ENCODE peak calls at places on chromosomes 16 and 17, in ten cellular contexts. G is tibial nerve; E is CD8-positive, alpha-beta memory T cell; T is endodermal cell; K is sigmoid colon; L is ascending aorta; I is ovary; W is cardiac muscle cell; U is bronchial epithelial cell; N is heart right ventricle. C is an unnamed sample.

GRCh38 chr16:57251352-57251751 is 6.3 kb downstream of the ARL2BP start:
- DNase-seq in U (no peak), I (no peak), K (no peak), T (no peak), L (no peak), G (no peak), E (no peak), N (no peak), W (no peak), C (no peak)

GRCh38 chr16:85389679-85390470 is 223.2 kb upstream of the GSE1 start:
- DNase-seq in G (peak; percentile 4), K (peak; percentile 67), T (no peak), E (no peak), U (no peak), I (peak; percentile 23), L (no peak), W (no peak), N (no peak), C (no peak)

GRCh38 chr17:57451126-57451690 is 194.9 kb downstream of the MSI2 start:
- DNase-seq in E (no peak), U (no peak), L (no peak), T (no peak), N (no peak), K (no peak), I (no peak), G (no peak), W (no peak), C (no peak)

GRCh38 chr16:22189473-22190168 is 16.5 kb upstream of the EEF2K start:
- DNase-seq in I (peak; percentile 73), K (peak; percentile 86), W (peak; percentile 56), L (peak; percentile 34), G (peak; percentile 48), N (peak; percentile 76), U (peak; percentile 47), T (peak; percentile 70), E (peak; percentile 97), C (peak; percentile 92)

GRCh38 chr17:82367724-82368524 is 3.6 kb upstream of the UTS2R start:
- DNase-seq in N (no peak), I (no peak), T (peak; percentile 87), E (no peak), K (no peak), W (no peak), L (no peak), G (no peak), U (no peak), C (no peak)

GRCh38 chr16:89047331-89048086 is 46.1 kb upstream of the ACSF3 start:
- DNase-seq in K (no peak), N (no peak), W (no peak), G (no peak), U (no peak), T (no peak), I (no peak), L (no peak), E (no peak), C (no peak)

GRCh38 chr17:58865301-58865700 is 109.6 kb downstream of the PPM1E start:
- DNase-seq in N (no peak), I (no peak), E (no peak), W (no peak), U (no peak), L (no peak), G (no peak), T (no peak), K (no peak), C (no peak)

GRCh38 chr17:7839199-7839889 is 5.3 kb downstream of the KDM6B start:
- DNase-seq in G (no peak), W (no peak), N (no peak), T (peak; percentile 59), U (peak; percentile 74), L (no peak), K (peak; percentile 61), E (peak; percentile 36), I (peak; percentile 37), C (no peak)

GRCh38 chr17:64129765-64130558 is at the start of gene ERN1:
- DNase-seq in N (peak; percentile 92), L (peak; percentile 73), T (peak; percentile 99), G (peak; percentile 88), K (peak; percentile 97), W (peak; percentile 98), U (peak; percentile 75), E (peak; percentile 88), I (peak; percentile 95), C (peak; percentile 90)

GRCh38 chr17:63066158-63066808 is 100.2 kb downstream of the TANC2 start:
- DNase-seq in U (no peak), L (no peak), G (no peak), K (peak; percentile 60), T (no peak), W (no peak), E (no peak), I (no peak), N (no peak), C (no peak)

DNA sequence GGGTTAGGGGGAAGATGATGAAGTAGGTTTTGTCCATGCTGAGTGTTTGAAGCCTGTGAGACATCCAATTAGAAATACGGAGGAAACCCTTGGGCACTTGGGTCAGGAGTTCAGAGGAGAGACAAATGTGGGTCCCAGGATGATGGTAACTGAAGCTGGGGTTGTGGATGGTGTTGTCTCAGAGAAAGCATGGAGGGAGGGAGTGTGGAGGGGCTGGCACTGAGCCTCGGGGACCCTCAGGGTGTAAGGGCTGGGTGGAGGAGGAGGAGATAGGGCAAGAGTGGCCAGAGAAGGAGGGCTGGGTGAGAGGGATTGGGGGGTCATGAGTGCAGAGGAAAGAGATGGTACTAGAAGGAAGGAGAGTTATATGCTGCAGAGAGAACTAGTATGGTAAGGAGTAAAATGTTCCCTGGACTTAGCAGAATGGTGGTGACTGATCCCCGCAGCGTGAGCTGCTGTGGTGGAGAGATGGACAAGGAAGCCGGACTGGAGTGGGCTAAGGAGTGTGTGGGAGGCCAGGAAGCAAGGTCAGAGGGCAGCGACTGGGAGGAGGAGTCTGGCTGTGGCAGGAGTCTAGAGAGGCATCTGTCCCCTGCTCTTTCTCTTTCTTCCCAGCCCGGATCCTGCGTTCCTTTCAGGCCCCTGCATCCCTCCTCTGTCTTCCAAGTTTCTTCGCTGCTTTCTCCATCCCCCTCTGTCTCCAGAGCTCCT is 3.8 kb upstream of the COL1A1 start:
- DNase-seq in I (peak; percentile 70), G (peak; percentile 9), W (peak; percentile 72), K (peak; percentile 67), N (peak; percentile 60), T (no peak), L (no peak), U (no peak), E (no peak), C (no peak)
- H3K27me3 ChIP-seq in I (no peaks in the 10 kb centered on the region), G (peaks cover 7% of the 10 kb centered on the region), W (peaks cover 11% of the 10 kb centered on the region), K (no peaks in the 10 kb centered on the region), N (peaks cover 59% of the 10 kb centered on the region), T (peaks cover 23% of the 10 kb centered on the region), L (no peaks in the 10 kb centered on the region), U (peaks cover 3% of the 10 kb centered on the region), E (peaks cover 21% of the 10 kb centered on the region), C (peaks cover 38% of the 10 kb centered on the region)

DNA sequence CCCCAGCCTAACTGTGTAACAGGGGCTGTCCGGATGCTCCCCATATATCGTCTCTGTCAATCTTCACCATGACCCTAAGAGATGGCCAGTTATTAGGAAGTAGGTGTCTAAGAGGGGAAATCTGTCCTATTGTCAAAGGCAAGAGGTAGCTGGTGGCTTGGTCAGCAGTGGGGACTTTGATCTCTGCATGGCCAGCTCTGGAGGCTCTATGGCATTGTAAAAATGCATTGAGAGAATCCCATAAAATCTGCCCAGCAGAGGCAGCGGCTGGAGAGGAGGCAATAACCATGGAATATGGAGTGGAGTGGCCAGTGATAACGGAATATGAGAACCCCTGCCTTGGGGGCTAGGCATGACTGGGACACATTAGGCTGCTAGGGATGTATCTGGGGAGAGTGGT is 88.8 kb downstream of the MRM1 start:
- DNase-seq in U (no peak), T (no peak), E (no peak), W (no peak), K (no peak), L (no peak), I (no peak), G (no peak), N (no peak), C (no peak)
- H3K27me3 ChIP-seq in U (peaks cover 5% of the 10 kb centered on the region), T (no peaks in the 10 kb centered on the region), E (no peaks in the 10 kb centered on the region), W (no peaks in the 10 kb centered on the region), K (peaks cover 4% of the 10 kb centered on the region), L (no peaks in the 10 kb centered on the region), I (no peaks in the 10 kb centered on the region), G (no peaks in the 10 kb centered on the region), N (peaks cover 7% of the 10 kb centered on the region), C (no peaks in the 10 kb centered on the region)

GRCh38 chr16:73067671-73068545 is 20.0 kb upstream of the ZFHX3 start:
- DNase-seq in E (no peak), I (no peak), K (peak; percentile 58), U (no peak), W (no peak), L (no peak), T (peak; percentile 19), N (no peak), G (no peak), C (no peak)

GRCh38 chr16:73065617-73066313 is 17.8 kb upstream of the ZFHX3 start:
- DNase-seq in U (no peak), N (no peak), K (peak; percentile 79), G (peak; percentile 50), T (peak; percentile 73), W (peak; percentile 42), E (no peak), I (peak; percentile 26), L (no peak), C (no peak)

GRCh38 chr16:73066927-73067670 is 19.2 kb upstream of the ZFHX3 start:
- DNase-seq in G (no peak), K (peak; percentile 70), I (no peak), N (no peak), L (no peak), T (peak; percentile 69), U (peak; percentile 45), W (peak; percentile 67), E (no peak), C (no peak)

GRCh38 chr16:73064996-73065349 is 17.0 kb upstream of the ZFHX3 start:
- DNase-seq in L (no peak), T (no peak), K (peak; percentile 74), G (no peak), I (no peak), W (no peak), N (no peak), U (no peak), E (no peak), C (no peak)

DNA sequence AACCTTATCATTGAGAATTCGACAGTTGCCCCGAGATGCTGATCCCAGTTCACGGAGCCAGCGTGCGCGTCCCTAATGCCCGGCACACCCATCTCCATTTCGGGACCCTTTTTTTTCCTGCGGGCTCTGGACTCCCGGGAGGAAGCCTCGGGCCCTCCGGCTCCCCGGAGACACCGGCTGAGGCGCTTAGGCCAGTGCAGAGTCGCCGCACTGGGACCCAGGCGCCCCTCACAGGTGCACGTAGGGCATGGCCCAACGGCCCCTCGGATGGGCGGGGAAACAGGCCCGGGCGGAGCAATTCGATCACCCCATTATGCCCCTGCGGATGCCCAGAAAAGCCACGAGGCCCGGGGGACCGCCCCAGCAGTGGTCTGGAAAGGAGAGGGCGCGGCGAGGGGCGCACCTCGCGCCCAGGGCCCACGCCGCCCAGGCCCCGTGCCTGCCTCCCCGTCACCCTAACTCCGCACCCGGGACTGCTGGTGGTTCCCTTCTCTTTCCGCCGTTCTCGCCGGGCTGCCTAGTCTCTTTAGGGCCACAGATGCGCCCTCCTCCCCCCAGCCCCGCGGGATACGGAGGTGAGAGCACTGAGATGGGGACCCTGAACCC is 18.5 kb upstream of the ZFHX3 start:
- DNase-seq in L (no peak), K (no peak), E (no peak), W (no peak), G (no peak), U (no peak), N (no peak), T (peak; percentile 72), I (no peak), C (no peak)
- H3K27me3 ChIP-seq in L (no peaks in the 10 kb centered on the region), K (peaks cover 25% of the 10 kb centered on the region), E (peaks cover 17% of the 10 kb centered on the region), W (peaks cover 83% of the 10 kb centered on the region), G (peaks cover 40% of the 10 kb centered on the region), U (no peaks in the 10 kb centered on the region), N (peaks cover 62% of the 10 kb centered on the region), T (peaks cover 92% of the 10 kb centered on the region), I (no peaks in the 10 kb centered on the region), C (peaks cover 13% of the 10 kb centered on the region)

GRCh38 chr16:28283173-28283572 is 9.2 kb upstream of the SBK1 start:
- DNase-seq in L (no peak), U (no peak), E (no peak), N (no peak), G (no peak), I (no peak), T (no peak), W (no peak), K (no peak), C (no peak)
- H3K27me3 ChIP-seq in L (no peaks in the 10 kb centered on the region), U (peaks cover 2% of the 10 kb centered on the region), E (no peaks in the 10 kb centered on the region), N (no peaks in the 10 kb centered on the region), G (peaks cover 17% of the 10 kb centered on the region), I (no peaks in the 10 kb centered on the region), T (no peaks in the 10 kb centered on the region), W (no peaks in the 10 kb centered on the region), K (peaks cover 9% of the 10 kb centered on the region), C (no peaks in the 10 kb centered on the region)

C was measured in effector memory CD4-positive, alpha-beta T cell.